ENCODE peak calls at places on chromosomes 13 and 19, in five cellular contexts. U, R, J, Z and S are unnamed samples.

GRCh38 chr13:38685974-38686571 is 804 bp upstream of the FREM2 start:
- DNase-seq in U (peak), Z (no peak), J (peak), R (no peak), S (peak)

GRCh38 chr19:18663940-18664530 is 19.4 kb upstream of the CRTC1 start:
- DNase-seq in Z (no peak), J (no peak), R (no peak), U (no peak), S (no peak)

GRCh38 chr19:2150794-2151338 is 500 bp downstream of the AP3D1 start:
- DNase-seq in Z (no peak), R (peak), U (no peak), J (peak), S (peak)

GRCh38 chr13:99153219-99153618 is 47.4 kb upstream of the UBAC2 start:
- DNase-seq in U (no peak), Z (no peak), R (no peak), J (peak), S (no peak)

GRCh38 chr13:113825851-113826250 is 38.0 kb downstream of the GAS6 start:
- DNase-seq in Z (no peak), J (no peak), U (no peak), R (no peak), S (no peak)

GRCh38 chr19:16372065-16372915 is 47.7 kb downstream of the KLF2 start:
- DNase-seq in R (no peak), Z (no peak), U (no peak), J (no peak), S (no peak)

GRCh38 chr13:30065181-30065580 is 214.8 kb upstream of the UBL3 start:
- DNase-seq in Z (no peak), J (no peak), R (no peak), U (no peak), S (no peak)

GRCh38 chr13:29474991-29475390 is 120.5 kb downstream of the SLC7A1 start:
- DNase-seq in U (no peak), J (no peak), R (no peak), Z (no peak), S (no peak)

GRCh38 chr19:18858906-18859646 is 27.3 kb downstream of the UPF1 start:
- DNase-seq in R (no peak), J (no peak), U (no peak), Z (no peak), S (no peak)

GRCh38 chr13:40059540-40060232 is 404.2 kb downstream of the COG6 start:
- DNase-seq in U (no peak), R (peak), Z (no peak), J (peak), S (no peak)

GRCh38 chr13:102317593-102317992 is 84.3 kb downstream of the FGF14 start:
- DNase-seq in Z (peak), U (no peak), R (peak), J (no peak), S (no peak)

GRCh38 chr19:48737360-48737998 is 2.9 kb downstream of the RASIP1 start:
- DNase-seq in R (peak), J (no peak), Z (no peak), U (peak), S (no peak)

GRCh38 chr13:44660050-44660449 is 83.9 kb upstream of the TSC22D1 start:
- DNase-seq in J (peak), R (no peak), U (no peak), Z (no peak), S (no peak)

GRCh38 chr19:10424011-10424637 is 3.8 kb downstream of the PDE4A start:
- DNase-seq in U (peak), R (peak), Z (peak), J (peak), S (peak)

GRCh38 chr13:89571676-89572075 is 1775.8 kb upstream of the MIR17HG start:
- DNase-seq in J (no peak), R (no peak), U (no peak), Z (no peak), S (no peak)

GRCh38 chr19:50723069-50723468 is at the start of gene CLEC11A:
- DNase-seq in Z (no peak), R (peak), J (no peak), U (no peak), S (peak)

GRCh38 chr19:10189631-10190425 is 4.9 kb downstream of the DNMT1 start:
- DNase-seq in U (no peak), J (no peak), R (no peak), Z (no peak), S (no peak)

GRCh38 chr19:35414442-35414841 is 33.6 kb upstream of the FFAR2 start:
- DNase-seq in R (no peak), J (no peak), Z (peak), U (no peak), S (no peak)

GRCh38 chr19:51702754-51703654 is 9.9 kb downstream of the SPACA6 start:
- DNase-seq in J (no peak), Z (no peak), U (peak), R (peak), S (peak)

GRCh38 chr19:6260912-6261636 is 18.7 kb downstream of the MLLT1 start:
- DNase-seq in R (no peak), Z (no peak), J (no peak), U (peak), S (peak)

GRCh38 chr13:75481176-75482069 is 546 bp downstream of the TBC1D4 start:
- DNase-seq in U (peak), Z (peak), J (peak), R (peak), S (peak)

GRCh38 chr19:461664-462551 is 1.1 kb upstream of the SHC2 start:
- DNase-seq in J (no peak), R (peak), Z (peak), U (peak), S (peak)

GRCh38 chr19:54435551-54436016 is 13.4 kb upstream of the LENG8 start:
- DNase-seq in Z (no peak), J (no peak), R (no peak), U (peak), S (no peak)

GRCh38 chr13:57409656-57410055 is 221.9 kb upstream of the PCDH17 start:
- DNase-seq in Z (no peak), R (no peak), J (no peak), U (no peak), S (peak)

GRCh38 chr19:40605201-40605971 is 4.2 kb downstream of the LTBP4 start:
- DNase-seq in Z (peak), U (peak), J (peak), R (peak), S (peak)

DNA sequence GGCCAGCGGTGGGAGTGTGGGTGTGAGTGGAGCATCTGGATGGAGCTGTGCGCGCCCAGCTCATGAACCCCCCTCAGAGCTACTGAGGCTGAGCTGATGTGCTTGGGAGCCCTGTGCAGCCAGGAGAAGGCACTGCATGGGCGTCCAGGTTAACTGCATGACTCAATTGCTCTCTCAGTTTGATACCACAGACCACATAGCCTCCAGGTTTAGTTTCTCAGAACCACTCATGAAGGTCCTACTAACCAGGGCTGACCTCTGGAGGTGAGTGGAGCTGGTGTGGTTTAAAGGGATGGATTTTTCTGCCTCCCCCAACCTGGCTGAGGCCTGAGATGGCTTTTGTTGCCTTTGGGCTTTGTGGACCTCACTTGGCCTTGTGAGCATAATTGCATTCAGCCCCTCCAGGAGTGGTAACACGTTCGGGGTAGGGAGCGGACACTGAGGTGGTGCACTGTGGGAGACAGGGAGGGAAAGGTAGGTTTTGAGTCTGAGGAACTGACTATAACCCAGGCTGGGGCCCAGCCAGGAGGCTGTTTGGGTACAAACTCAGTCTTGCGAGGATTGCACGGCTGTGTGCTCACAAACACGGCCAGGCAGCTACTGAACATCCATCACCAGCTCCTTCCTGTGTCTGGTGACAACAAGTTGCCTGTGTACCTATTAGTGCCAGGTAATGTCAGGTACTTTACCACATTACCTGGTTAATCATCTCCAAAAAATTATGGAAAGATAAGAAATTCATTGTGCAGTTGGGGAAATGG is 97.5 kb downstream of the RGCC start:
- DNase-seq in Z (no peak), U (no peak), R (no peak), J (peak), S (no peak)
- TF ChIP-seq CTCF in Z (no peak), U (no peak), R (no peak), J (no peak), S (no peak)

GRCh38 chr19:43575156-43575950 is at the start of the genes PINLYP and XRCC1:
- DNase-seq in J (peak), U (peak), Z (peak), R (peak), S (peak)

GRCh38 chr19:43574424-43575155 is 737 bp downstream of the XRCC1 start:
- DNase-seq in R (no peak), U (no peak), J (peak), Z (no peak), S (no peak)

GRCh38 chr19:43572172-43572588 is 3.1 kb downstream of the XRCC1 start:
- DNase-seq in J (no peak), U (no peak), R (no peak), Z (no peak), S (no peak)

GRCh38 chr19:43564800-43565199 is 10.5 kb downstream of the XRCC1 start:
- DNase-seq in Z (peak), R (no peak), J (no peak), U (no peak), S (no peak)

GRCh38 chr19:43570174-43570791 is 5.0 kb downstream of the XRCC1 start:
- DNase-seq in R (no peak), Z (no peak), J (peak), U (no peak), S (no peak)
- TF ChIP-seq CTCF in R (no peak), Z (no peak), J (no peak), U (no peak), S (no peak)

GRCh38 chr19:3343619-3344502 is 22.5 kb upstream of the NFIC start:
- DNase-seq in Z (peak), U (peak), J (peak), R (peak), S (no peak)
- TF ChIP-seq CTCF in Z (peak), U (no peak), J (no peak), R (no peak), S (no peak)

GRCh38 chr13:20711301-20712044 is 8.0 kb downstream of the IL17D start:
- DNase-seq in J (no peak), U (peak), R (no peak), Z (no peak), S (peak)
- TF ChIP-seq CTCF in J (no peak), U (no peak), R (no peak), Z (no peak), S (no peak)

GRCh38 chr13:45704211-45704739 is 2.2 kb downstream of the CBY2 start:
- DNase-seq in U (no peak), J (no peak), R (no peak), Z (no peak), S (no peak)

GRCh38 chr13:45705145-45705695 is 3.1 kb downstream of the CBY2 start:
- DNase-seq in R (no peak), Z (no peak), U (no peak), J (no peak), S (no peak)

GRCh38 chr13:45702869-45703391 is 810 bp downstream of the CBY2 start:
- DNase-seq in U (no peak), Z (no peak), J (no peak), R (no peak), S (no peak)

GRCh38 chr13:45702088-45702487 is at the start of gene CBY2:
- DNase-seq in Z (no peak), R (no peak), J (no peak), U (no peak), S (no peak)

GRCh38 chr13:45700971-45701900 is 884 bp upstream of the CBY2 start:
- DNase-seq in J (no peak), U (peak), R (no peak), Z (no peak), S (no peak)
- TF ChIP-seq CTCF in J (peak), U (peak), R (no peak), Z (no peak), S (no peak)